ENCODE peak calls at places on chromosomes 4 and X, in six cellular contexts. X is HepG2, L is HCT116, U is WTC11, P is H1, N is K562. Q is an unnamed sample.

GRCh38 chr4:147367841-147368385 is 113.0 kb upstream of the EDNRA start:
- DNase-seq in X (no peak), L (no peak), U (no peak), P (no peak), N (no peak), Q (no peak)

GRCh38 chr4:1278336-1278670 is 11.4 kb upstream of the MAEA start:
- DNase-seq in X (no peak), L (peak), U (no peak), P (no peak), N (no peak), Q (no peak)

GRCh38 chr4:68175562-68176155 is 46.0 kb upstream of the TMPRSS11F start:
- DNase-seq in X (peak), L (peak), U (no peak), P (no peak), N (peak), Q (peak)

GRCh38 chr4:95742179-95742578 is 97.7 kb upstream of the PDHA2 start:
- DNase-seq in X (no peak), L (no peak), U (no peak), P (no peak), N (no peak), Q (no peak)

GRCh38 chrX:51893931-51894696 is 691 bp downstream of the MAGED1 start:
- DNase-seq in X (no peak), L (no peak), U (peak), P (no peak), N (no peak), Q (no peak)

GRCh38 chr4:137705171-137705783 is 173.0 kb upstream of the PCDH18 start:
- DNase-seq in X (no peak), L (no peak), U (no peak), P (no peak), N (no peak), Q (no peak)

GRCh38 chr4:78545275-78546246 is 6.0 kb upstream of the ANXA3 start:
- DNase-seq in X (no peak), L (no peak), U (no peak), P (no peak), N (no peak), Q (no peak)

GRCh38 chrX:50281253-50281652 is 76.7 kb downstream of the CCNB3 start:
- DNase-seq in X (no peak), L (no peak), U (no peak), P (no peak), N (no peak), Q (no peak)

GRCh38 chr4:139767168-139767567 is 101.5 kb downstream of the MGST2 start:
- DNase-seq in X (no peak), L (no peak), U (no peak), P (no peak), N (no peak), Q (no peak)

GRCh38 chr4:59455751-59456150 is 1744.4 kb upstream of the ADGRL3 start:
- DNase-seq in X (no peak), L (no peak), U (no peak), P (no peak), N (no peak), Q (no peak)

GRCh38 chr4:74549936-74550335 is 105.0 kb downstream of the AREG start:
- DNase-seq in X (no peak), L (no peak), U (no peak), P (no peak), N (no peak), Q (no peak)

DNA sequence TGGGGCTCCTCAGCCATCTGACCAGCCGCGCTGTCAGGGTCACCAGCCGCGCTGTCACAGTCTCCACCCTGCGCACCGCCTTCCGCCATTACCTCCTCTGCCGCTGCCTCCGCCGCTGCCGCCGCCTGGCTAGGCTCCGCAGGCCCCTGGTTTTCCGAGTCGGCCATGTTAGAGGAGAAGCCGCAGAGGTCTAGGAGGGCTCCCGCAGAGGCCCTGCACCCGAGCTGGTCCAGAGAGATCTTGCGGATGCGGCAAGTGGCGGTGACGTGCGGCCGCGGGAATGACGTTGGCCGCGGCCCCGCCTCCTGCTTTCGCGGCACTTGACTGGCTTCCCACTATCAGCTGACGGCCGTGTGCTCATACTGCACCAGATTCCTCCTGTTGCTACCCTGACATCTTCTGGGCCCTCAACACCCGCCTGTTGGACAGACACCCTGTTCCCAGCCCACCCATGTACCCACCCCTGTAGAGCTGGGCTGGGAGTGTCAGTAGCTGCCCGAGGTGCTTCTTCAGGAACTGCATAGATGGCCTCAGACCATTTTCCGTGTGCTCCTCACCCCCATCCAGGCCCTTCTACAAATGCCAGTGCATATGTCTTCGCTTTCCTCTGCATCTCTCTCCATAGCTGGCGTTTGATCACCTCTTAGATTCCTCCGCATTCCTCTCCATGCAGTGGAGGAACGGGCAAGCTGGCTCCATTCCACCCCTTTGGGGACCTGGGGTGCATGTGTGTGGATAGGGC is at the start of gene NAP1L5:
- DNase-seq in X (no peak), L (peak), U (peak), P (no peak), N (peak), Q (peak)
- TF ChIP-seq ATF3 in X (no peak), L (no peak), U (no peak), P (no peak), N (peak), Q (no peak)

GRCh38 chr4:24472514-24473308 is 111.6 kb downstream of the DHX15 start:
- DNase-seq in X (peak), L (peak), U (peak), P (peak), N (peak), Q (no peak)

GRCh38 chr4:24470681-24471622 is 113.4 kb downstream of the DHX15 start:
- DNase-seq in X (no peak), L (no peak), U (peak), P (no peak), N (no peak), Q (no peak)

GRCh38 chr4:24475756-24476155 is 108.6 kb downstream of the DHX15 start:
- DNase-seq in X (no peak), L (no peak), U (no peak), P (no peak), N (no peak), Q (no peak)

GRCh38 chr4:24471623-24472510 is 112.5 kb downstream of the DHX15 start:
- DNase-seq in X (no peak), L (no peak), U (peak), P (no peak), N (no peak), Q (no peak)

DNA sequence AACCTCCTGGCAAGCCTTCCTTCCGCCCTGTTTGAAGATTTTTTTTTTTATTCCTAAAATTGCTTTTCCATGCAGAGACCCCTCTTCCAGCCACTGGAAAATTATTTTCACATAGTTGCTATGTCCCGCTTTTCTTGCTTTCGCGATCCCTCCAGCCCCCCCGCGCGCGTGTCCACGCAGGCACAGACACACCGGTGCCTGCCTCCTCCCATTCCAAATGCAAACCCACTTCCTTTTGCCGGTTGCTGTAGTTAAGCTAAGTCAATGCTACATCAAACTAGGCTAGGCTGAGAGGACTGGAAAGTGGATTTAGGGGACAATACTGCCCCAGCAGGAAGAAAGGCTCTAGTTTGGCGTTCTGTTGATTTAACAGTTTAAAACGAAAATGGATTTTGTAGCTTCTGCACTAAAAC is 111.0 kb downstream of the DHX15 start:
- DNase-seq in X (no peak), L (no peak), U (no peak), P (no peak), N (peak), Q (no peak)
- TF ChIP-seq ATF3 in X (no peak), L (no peak), U (no peak), P (no peak), N (no peak), Q (no peak)

DNA sequence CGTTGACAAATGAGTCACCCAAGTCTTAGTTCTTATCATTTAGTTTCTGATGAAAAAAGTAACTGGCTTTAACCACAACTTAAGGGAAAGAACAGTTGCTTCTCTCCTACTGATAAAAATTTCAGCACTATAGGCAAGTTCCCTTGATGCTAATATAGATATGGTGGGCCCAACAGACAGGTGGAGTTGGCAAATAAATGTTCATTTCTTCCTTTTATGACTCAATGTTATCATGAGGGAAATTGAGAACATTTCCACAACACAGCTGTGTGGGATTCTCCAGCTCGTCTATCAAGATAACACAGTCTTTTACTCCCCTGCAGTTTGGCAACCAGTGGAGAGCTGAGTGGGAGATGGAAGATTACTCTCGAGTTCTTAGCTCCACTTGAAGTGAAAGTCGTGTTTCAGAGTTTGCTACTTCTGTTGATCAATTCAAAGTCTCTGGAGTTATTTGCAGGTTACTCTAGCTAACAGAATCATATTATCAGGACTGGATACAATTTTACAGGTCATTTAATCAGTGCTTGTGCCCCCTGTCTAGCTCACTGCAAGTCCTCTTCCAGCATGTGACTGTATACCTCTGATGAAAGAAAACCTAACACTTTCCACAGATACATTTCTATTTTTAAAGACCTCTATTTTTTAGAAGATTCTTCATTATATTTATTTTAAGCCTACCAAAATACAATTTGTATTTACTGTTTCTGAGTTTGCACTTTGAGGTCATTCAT is 270.6 kb upstream of the GK2 start:
- DNase-seq in X (no peak), L (no peak), U (no peak), P (no peak), N (peak), Q (no peak)
- TF ChIP-seq ATF3 in X (no peak), L (no peak), U (no peak), P (no peak), N (peak), Q (no peak)

GRCh38 chrX:20374866-20375530 is 108.3 kb upstream of the RPS6KA3 start:
- DNase-seq in X (peak), L (no peak), U (no peak), P (no peak), N (peak), Q (no peak)
- TF ChIP-seq ATF3 in X (no peak), L (no peak), U (no peak), P (no peak), N (peak), Q (no peak)

DNA sequence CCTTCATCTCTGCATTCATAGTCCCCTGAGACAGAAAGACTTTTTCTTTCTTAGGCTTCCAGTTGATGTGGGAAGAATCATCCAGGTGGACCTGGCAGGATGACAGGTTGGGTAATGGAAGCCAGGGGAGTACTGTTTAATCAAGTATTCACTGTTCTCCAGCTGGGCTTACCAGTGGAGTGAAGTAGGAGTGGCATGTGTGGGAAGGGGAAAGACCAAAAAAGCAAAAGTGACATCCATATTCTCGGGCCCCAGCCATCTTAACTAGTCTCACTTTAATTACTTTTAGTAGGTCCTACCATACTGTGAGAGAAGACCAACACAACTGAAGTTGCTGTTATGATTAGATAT is 18.5 kb downstream of the VSIG4 start:
- DNase-seq in X (no peak), L (no peak), U (no peak), P (no peak), N (no peak), Q (no peak)
- TF ChIP-seq ATF3 in X (no peak), L (no peak), U (no peak), P (no peak), N (no peak), Q (no peak)

GRCh38 chr4:118850813-118851173 is 14.9 kb upstream of the SEC24D start:
- DNase-seq in X (no peak), L (no peak), U (no peak), P (no peak), N (no peak), Q (no peak)

GRCh38 chr4:118848242-118848641 is 12.3 kb upstream of the SEC24D start:
- DNase-seq in X (no peak), L (no peak), U (no peak), P (no peak), N (no peak), Q (no peak)

GRCh38 chr4:118848901-118849300 is 13.0 kb upstream of the SEC24D start:
- DNase-seq in X (no peak), L (no peak), U (no peak), P (no peak), N (no peak), Q (no peak)

GRCh38 chr4:118846981-118847380 is 11.1 kb upstream of the SEC24D start:
- DNase-seq in X (no peak), L (no peak), U (no peak), P (no peak), N (no peak), Q (no peak)

DNA sequence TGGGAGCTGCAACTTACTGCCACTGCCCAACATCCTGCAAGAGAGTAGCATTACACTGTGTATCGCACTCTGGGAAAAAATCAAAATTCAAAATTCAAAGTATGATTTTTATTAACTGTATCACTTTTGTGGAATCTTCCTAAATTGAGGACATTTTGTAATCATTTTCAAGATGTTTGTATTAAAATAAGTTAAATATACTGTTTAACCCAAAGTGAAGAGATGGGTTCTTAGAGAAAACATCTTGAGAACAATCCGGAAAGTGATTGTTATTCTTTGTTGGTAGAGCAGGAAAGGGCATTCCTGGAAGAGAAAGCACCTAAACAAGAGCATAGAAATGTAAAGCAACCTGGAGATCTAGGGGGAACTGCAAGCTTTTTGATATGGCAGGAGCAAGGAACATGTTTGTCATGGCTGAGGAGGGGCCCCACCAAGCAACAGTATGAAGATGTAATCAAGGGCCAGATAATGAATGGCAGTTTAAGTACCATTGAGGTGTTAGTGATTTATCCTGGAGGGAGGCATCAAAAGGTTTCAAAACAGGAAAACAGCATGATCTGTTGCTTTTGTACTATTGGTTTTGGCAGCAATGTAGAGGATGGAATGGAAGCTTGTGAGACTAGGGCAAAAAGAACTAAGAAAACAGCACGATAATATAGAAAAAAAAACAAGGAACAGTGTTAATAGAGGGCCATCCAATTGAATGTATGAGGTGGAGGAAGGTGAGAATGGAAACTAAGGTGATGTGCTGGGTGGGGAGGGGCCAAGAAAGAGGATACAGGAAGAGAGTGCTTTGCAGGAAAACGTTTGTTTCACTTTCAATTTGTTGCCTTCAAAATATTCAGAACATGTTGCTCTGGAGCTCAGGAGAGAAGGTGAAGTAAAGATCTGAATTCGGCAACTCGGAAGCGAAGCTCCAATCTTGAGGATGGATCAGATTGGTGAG is 14.2 kb upstream of the SEC24D start:
- DNase-seq in X (no peak), L (no peak), U (no peak), P (peak), N (no peak), Q (no peak)
- TF ChIP-seq ATF3 in X (no peak), L (no peak), U (no peak), P (no peak), N (no peak), Q (no peak)

GRCh38 chrX:30887721-30888120 is 1.3 kb downstream of the TAB3 start:
- DNase-seq in X (no peak), L (no peak), U (no peak), P (no peak), N (no peak), Q (no peak)

GRCh38 chrX:30889147-30890125 is at the start of gene TAB3:
- DNase-seq in X (peak), L (peak), U (peak), P (peak), N (peak), Q (peak)

GRCh38 chrX:30887288-30887687 is 1.8 kb downstream of the TAB3 start:
- DNase-seq in X (no peak), L (no peak), U (no peak), P (no peak), N (no peak), Q (no peak)

GRCh38 chrX:30885136-30885535 is 3.9 kb downstream of the TAB3 start:
- DNase-seq in X (no peak), L (no peak), U (no peak), P (no peak), N (no peak), Q (no peak)

DNA sequence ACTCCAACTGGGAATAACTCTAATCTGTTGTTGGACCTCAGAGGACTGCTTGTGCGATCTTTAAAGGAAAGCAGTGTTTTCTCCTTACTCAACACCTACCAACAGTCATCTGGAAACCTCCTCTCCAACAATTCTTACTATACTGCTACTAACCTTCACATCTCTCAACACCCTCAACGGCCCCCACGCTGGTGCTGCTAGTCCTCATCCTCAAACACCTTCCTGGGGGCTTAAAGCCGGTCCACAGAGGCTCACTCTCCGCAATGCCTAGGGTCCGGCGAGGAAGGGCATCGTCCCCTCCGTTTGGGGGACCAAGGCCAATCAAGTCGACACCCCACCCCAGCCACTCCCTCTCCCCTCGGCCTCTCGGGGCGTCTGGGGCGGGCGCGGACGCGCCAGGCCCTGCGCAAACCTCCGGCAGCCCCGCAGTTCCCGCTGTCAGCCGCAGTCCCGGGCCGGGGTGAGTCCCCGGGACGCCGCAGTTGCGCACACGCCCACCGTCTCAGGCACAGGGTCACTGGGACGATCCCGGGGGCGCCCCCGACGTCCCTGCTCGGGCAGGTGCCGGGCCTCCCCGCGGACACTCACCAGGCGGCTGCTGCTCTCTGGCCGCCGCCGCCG is 418 bp downstream of the TAB3 start:
- DNase-seq in X (no peak), L (no peak), U (peak), P (no peak), N (peak), Q (no peak)
- TF ChIP-seq ATF3 in X (no peak), L (no peak), U (no peak), P (no peak), N (no peak), Q (no peak)

Q was measured in GM12878.